ENCODE peak calls at places on chromosome 21, in four cellular contexts. Q is right lobe of liver, D is A673, I is tibial nerve. M is an unnamed sample.

GRCh38 chr21:36156815-36157670 is at the start of gene DOP1B:
- DNase-seq in D (peak), I (no peak), Q (no peak), M (peak)

GRCh38 chr21:17472592-17473271 is 40.1 kb upstream of the CXADR start:
- DNase-seq in Q (peak), D (no peak), I (no peak), M (no peak)

GRCh38 chr21:26918318-26919065 is 48.4 kb downstream of the ADAMTS5 start:
- DNase-seq in Q (no peak), I (no peak), D (no peak), M (no peak)

GRCh38 chr21:38990424-38990794 is 184.7 kb downstream of the ETS2 start:
- DNase-seq in I (no peak), D (no peak), Q (no peak), M (no peak)

GRCh38 chr21:29343517-29343916 is 44.8 kb downstream of the BACH1 start:
- DNase-seq in Q (no peak), D (no peak), I (no peak), M (no peak)

GRCh38 chr21:28308516-28308915 is 684.2 kb downstream of the LTN1 start:
- DNase-seq in D (no peak), I (no peak), Q (no peak), M (no peak)

GRCh38 chr21:38660333-38661295 is 145.1 kb upstream of the ETS2 start:
- DNase-seq in I (no peak), Q (peak), D (peak), M (peak)

GRCh38 chr21:45558044-45558721 is 15.9 kb upstream of the SLC19A1 start:
- DNase-seq in D (no peak), I (peak), Q (no peak), M (peak)

GRCh38 chr21:20971296-20971921 is 26.8 kb upstream of the NCAM2 start:
- DNase-seq in I (peak), Q (peak), D (peak), M (peak)

GRCh38 chr21:36463204-36463603 is 16.7 kb downstream of the CLDN14 start:
- DNase-seq in D (no peak), I (no peak), Q (no peak), M (no peak)

GRCh38 chr21:46122241-46122671 is 24.3 kb downstream of the COL6A2 start:
- DNase-seq in Q (no peak), D (no peak), I (peak), M (peak)

GRCh38 chr21:15472641-15473040 is 257.1 kb upstream of the USP25 start:
- DNase-seq in I (no peak), Q (no peak), D (no peak), M (no peak)

GRCh38 chr21:32726742-32727477 is 903 bp downstream of the SYNJ1 start:
- DNase-seq in Q (no peak), D (peak), I (no peak), M (peak)

GRCh38 chr21:22297575-22297974 is 1299.4 kb downstream of the NCAM2 start:
- DNase-seq in Q (no peak), I (no peak), D (no peak), M (no peak)

GRCh38 chr21:36310016-36310415 is 10.0 kb upstream of the MORC3 start:
- DNase-seq in D (no peak), Q (no peak), I (no peak), M (no peak)

GRCh38 chr21:18253252-18253651 is 8.6 kb downstream of the CHODL start:
- DNase-seq in D (no peak), I (no peak), Q (no peak), M (no peak)

GRCh38 chr21:37220433-37220980 is 46.6 kb downstream of the VPS26C start:
- DNase-seq in I (no peak), Q (peak), D (peak), M (no peak)

GRCh38 chr21:37767984-37768383 is 148.3 kb downstream of the KCNJ6 start:
- DNase-seq in D (no peak), Q (no peak), I (no peak), M (no peak)

GRCh38 chr21:18499761-18500376 is 96.3 kb upstream of the TMPRSS15 start:
- DNase-seq in I (peak), Q (no peak), D (peak), M (peak)

GRCh38 chr21:27693376-27693775 is 726.5 kb upstream of the ADAMTS5 start:
- DNase-seq in I (no peak), D (no peak), Q (no peak), M (no peak)

GRCh38 chr21:32306021-32306780 is 7.5 kb downstream of the MRAP start:
- DNase-seq in Q (no peak), D (no peak), I (no peak), M (no peak)

GRCh38 chr21:24716306-24716918 is 890.9 kb downstream of the MRPL39 start:
- DNase-seq in D (no peak), Q (no peak), I (no peak), M (no peak)

GRCh38 chr21:45598109-45598508 is 45.4 kb upstream of the PCBP3 start:
- DNase-seq in Q (no peak), I (no peak), D (no peak), M (no peak)

GRCh38 chr21:26877015-26877414 is 31.8 kb upstream of the ADAMTS1 start:
- DNase-seq in Q (no peak), D (no peak), I (no peak), M (no peak)

GRCh38 chr21:17794631-17795030 is 24.5 kb downstream of the C21orf91 start:
- DNase-seq in I (no peak), Q (no peak), D (no peak), M (no peak)

GRCh38 chr21:36104306-36105300 is 30.3 kb upstream of the CBR3 start:
- DNase-seq in D (peak), Q (peak), I (peak), M (peak)

GRCh38 chr21:29105218-29105617 is 25.2 kb upstream of the MAP3K7CL start:
- DNase-seq in I (no peak), D (no peak), Q (no peak), M (no peak)

GRCh38 chr21:45830720-45831366 is 150.7 kb upstream of the COL6A1 start:
- DNase-seq in D (no peak), I (no peak), Q (no peak), M (no peak)

GRCh38 chr21:25080161-25080560 is 527.1 kb downstream of the MRPL39 start:
- DNase-seq in I (no peak), D (no peak), Q (no peak), M (no peak)

GRCh38 chr21:36113647-36114428 is 21.0 kb upstream of the CBR3 start:
- DNase-seq in D (no peak), I (no peak), Q (peak), M (no peak)

GRCh38 chr21:39136711-39137110 is 46.5 kb downstream of the PSMG1 start:
- DNase-seq in Q (no peak), D (no peak), I (no peak), M (no peak)

GRCh38 chr21:46196733-46197132 is 12.5 kb upstream of the SPATC1L start:
- DNase-seq in I (peak), Q (no peak), D (no peak), M (peak)

GRCh38 chr21:33373451-33373850 is 29.8 kb upstream of the IFNGR2 start:
- DNase-seq in I (no peak), D (no peak), Q (no peak), M (no peak)

GRCh38 chr21:22900511-22900910 is 1902.3 kb downstream of the NCAM2 start:
- DNase-seq in D (peak), Q (no peak), I (no peak), M (no peak)

DNA sequence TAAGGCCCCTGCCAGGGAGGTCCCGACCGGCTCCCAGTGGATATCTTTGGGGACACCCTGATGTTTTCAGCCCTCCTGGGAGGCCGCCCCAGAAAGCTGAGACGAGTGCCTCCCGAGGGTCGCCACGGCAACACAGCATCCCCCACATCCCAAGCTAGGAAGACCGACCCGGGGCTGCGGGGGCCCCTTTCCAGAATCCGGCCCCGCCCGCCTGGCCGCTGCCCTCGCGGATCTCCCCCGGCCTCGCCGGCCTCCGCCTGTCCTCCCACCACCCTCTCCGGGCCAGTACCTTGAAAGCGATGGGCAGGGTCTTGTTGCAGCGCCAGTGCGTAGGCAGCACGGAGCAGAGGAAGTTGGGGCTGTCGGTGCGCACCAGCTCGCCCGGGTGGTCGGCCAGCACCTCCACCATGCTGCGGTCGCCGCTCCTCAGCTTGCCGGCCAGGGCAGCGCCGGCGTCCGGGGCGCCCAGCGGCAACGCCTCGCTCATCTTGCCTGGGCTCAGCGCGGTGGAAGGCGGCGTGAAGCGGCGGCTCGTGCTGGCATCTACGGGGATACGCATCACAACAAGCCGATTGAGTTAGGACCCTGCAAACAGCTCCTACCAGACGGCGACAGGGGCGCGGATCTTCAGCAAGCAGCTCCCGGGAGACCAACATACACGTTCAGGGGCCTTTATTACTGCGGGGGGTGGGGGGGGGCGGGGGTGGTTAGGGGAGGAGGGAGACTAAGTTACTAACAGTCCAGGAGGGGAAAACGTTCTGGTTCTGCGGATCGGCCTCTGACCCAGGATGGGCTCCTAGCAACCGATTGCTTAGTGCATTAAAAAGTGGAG is 162.3 kb downstream of the RUNX1 start:
- DNase-seq in I (no peak), Q (peak), D (no peak), M (peak)
- TF ChIP-seq CTCF in I (no peak), Q (no peak), D (no peak), M (no peak)

DNA sequence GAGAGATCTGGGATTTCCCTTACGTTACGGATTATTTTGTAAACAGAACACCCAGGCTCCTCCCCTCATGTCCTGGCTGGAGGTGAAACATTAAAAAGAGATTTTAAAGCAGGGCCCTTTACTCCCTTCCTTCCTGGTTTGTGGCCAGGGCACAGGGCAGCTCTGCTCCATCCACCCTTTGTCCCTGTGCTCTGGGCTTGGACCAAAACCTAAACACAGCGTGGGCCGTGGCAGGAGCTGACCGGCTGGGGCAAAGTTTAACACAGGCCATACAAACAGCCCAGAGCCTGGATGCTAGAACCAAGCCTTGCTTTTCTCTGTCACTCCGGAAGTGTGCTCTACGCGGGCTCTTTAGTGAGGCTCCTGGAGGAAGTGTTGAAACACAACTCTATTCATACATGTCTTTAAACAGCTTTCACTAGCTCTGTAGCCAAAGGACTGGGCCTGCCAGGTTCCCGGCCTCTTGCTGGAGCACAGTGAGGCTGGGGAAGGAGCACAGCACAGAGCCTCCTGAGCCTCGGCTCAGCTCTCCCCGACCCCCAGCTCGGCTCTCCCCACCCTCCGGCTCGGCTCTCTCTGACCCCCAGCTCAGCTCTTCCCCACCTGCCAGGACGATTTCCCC is 84.7 kb downstream of the PDE9A start:
- DNase-seq in I (no peak), Q (peak), D (no peak), M (peak)
- H3K27ac ChIP-seq in I (peak), Q (peak), D (no peak), M (peak)

DNA sequence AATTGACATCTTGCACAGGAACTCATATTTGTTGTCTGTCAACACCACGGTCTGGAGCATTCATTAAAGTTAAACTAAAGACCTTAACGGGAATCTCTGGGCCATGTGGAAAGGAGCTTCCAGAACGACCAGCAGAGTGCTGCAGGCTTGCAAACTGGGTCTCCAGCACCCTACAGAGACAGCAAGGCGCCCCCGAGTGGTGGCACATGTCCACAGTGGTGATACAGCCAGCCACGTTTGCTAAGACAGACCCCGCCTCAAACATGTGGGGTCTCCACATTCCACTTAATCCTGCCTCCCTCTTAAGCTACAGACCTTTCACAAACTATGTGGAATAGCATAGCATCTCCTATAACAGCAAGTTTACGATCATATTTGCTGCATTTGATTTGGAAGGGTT is 96.5 kb upstream of the BACE2 start:
- DNase-seq in D (no peak), Q (no peak), I (no peak), M (no peak)
- TF ChIP-seq CTCF in D (peak), Q (no peak), I (no peak), M (no peak)

DNA sequence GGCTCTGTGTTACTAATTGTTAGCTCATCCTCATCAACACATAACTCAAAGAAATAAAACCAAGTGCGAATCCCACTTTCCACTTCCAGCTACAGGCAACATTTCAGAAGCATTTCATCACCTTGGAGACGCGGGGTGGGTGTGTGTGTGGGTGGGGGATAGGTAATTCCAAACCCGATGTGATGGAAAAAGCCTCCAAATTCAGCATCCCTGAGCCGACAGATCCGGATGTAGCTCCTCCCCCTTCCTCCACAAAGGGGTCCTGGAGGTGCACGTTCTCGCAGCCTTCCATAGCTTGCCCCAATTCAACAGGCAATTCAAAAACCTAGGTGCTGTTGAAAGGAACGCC is 486 bp downstream of the HSPA13 start:
- DNase-seq in D (peak), Q (peak), I (no peak), M (no peak)
- H3K27ac ChIP-seq in D (peak), Q (peak), I (peak), M (peak)

GRCh38 chr21:31213787-31214186 is 130.3 kb downstream of the TIAM1 start:
- DNase-seq in Q (no peak), D (no peak), I (no peak), M (no peak)
- TF ChIP-seq CTCF in Q (no peak), D (no peak), I (no peak), M (no peak)

DNA sequence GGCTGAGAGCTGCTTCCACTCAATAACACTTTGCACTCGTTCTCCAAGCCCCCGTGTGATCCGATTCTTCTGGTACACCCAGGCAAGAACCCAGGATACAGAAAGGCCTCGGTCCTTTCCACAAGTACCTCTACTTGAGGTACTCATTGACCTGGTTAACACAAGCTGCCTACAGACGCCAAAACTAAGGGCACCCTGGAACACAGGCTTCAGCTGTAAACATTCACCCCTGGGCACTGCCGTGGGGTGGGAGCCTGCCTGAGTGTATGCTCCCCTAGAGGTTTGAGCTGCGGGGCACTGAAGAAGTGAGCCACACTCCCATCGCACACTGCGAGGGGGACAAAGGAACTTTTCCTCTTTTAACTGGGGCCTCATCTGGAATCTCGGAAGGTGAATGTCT is 30.5 kb downstream of the LRRC3 start:
- DNase-seq in Q (no peak), I (no peak), D (no peak), M (no peak)
- H3K27ac ChIP-seq in Q (no peak), I (no peak), D (no peak), M (no peak)

M was measured in left ventricle myocardium inferior.